ENCODE peak calls at places on chromosomes 2 and 18, in seven cellular contexts. Q is HCT116, P is fibroblast of lung, V is mammary epithelial cell, R is neural progenitor cell, Z is hepatocyte, W is OCI-LY7. I is an unnamed sample.

GRCh38 chr2:174335605-174336402 is 1.1 kb downstream of the SP9 start:
- DNase-seq in W (no peak), P (peak), R (peak), Z (peak), V (peak), Q (no peak), I (no peak)

GRCh38 chr2:236343400-236344161 is 79.4 kb upstream of the ASB18 start:
- DNase-seq in W (peak), R (peak), P (peak), Q (peak), Z (peak), V (peak), I (peak)

GRCh38 chr18:48293954-48294893 is 115.0 kb downstream of the ZBTB7C start:
- DNase-seq in Q (no peak), V (peak), Z (no peak), R (no peak), W (no peak), P (peak), I (no peak)

GRCh38 chr2:154532763-154533162 is 165.7 kb upstream of the KCNJ3 start:
- DNase-seq in Q (no peak), V (no peak), W (no peak), Z (no peak), R (no peak), P (no peak), I (no peak)

GRCh38 chr2:29326926-29327325 is 211.7 kb downstream of the CLIP4 start:
- DNase-seq in W (no peak), Q (no peak), P (peak), V (no peak), R (no peak), Z (no peak), I (no peak)

GRCh38 chr2:127158614-127159290 is 51.8 kb upstream of the BIN1 start:
- DNase-seq in R (no peak), Q (no peak), V (no peak), P (no peak), Z (no peak), W (peak), I (no peak)

GRCh38 chr2:109242654-109243331 is 113.8 kb downstream of the SH3RF3 start:
- DNase-seq in W (no peak), Q (no peak), V (peak), R (no peak), Z (no peak), P (peak), I (no peak)

GRCh38 chr2:202633470-202633869 is 1.3 kb upstream of the FAM117B start:
- DNase-seq in W (no peak), V (no peak), Q (no peak), P (no peak), R (no peak), Z (no peak), I (no peak)

GRCh38 chr2:57862153-57862552 is 184.5 kb upstream of the VRK2 start:
- DNase-seq in W (no peak), Q (no peak), Z (no peak), V (no peak), R (no peak), P (no peak), I (no peak)

GRCh38 chr18:45357681-45358470 is 257.4 kb upstream of the SLC14A2 start:
- DNase-seq in R (no peak), W (no peak), Z (no peak), Q (no peak), V (peak), P (peak), I (no peak)

GRCh38 chr18:57956495-57956894 is 87.5 kb upstream of the NEDD4L start:
- DNase-seq in P (no peak), R (no peak), V (no peak), Q (no peak), Z (no peak), W (no peak), I (no peak)

GRCh38 chr18:10928971-10929373 is 220.4 kb downstream of the PIEZO2 start:
- DNase-seq in W (peak), V (no peak), R (no peak), Q (no peak), Z (no peak), P (peak), I (no peak)

GRCh38 chr2:187383043-187383800 is 64.8 kb downstream of the CALCRL start:
- DNase-seq in Q (no peak), P (peak), W (no peak), Z (no peak), V (no peak), R (no peak), I (no peak)

GRCh38 chr2:182540236-182540635 is 113.4 kb upstream of the PDE1A start:
- DNase-seq in W (no peak), R (no peak), Q (no peak), Z (no peak), V (no peak), P (no peak), I (no peak)

GRCh38 chr2:60489269-60489668 is 64.2 kb downstream of the BCL11A start:
- DNase-seq in R (no peak), P (no peak), Q (no peak), Z (no peak), W (no peak), V (no peak), I (no peak)

DNA sequence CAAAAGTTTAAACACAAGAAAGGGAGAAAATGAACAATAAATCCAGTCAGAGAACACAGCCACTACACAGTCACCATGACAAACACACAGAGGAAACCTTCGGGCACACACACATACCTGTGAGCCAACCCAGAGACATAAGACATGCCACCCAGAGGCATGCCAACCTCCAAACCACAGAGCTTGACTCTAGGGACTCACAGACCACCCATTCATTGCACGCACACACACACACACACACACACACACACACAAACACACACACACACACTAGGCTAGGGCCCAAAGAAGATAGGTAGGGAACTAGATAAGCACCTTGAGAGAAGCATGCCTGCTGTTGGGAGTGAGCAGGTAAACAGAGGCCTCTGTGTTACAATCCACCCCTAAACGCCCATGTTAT is 9.1 kb downstream of the SIX3 start:
- DNase-seq in Q (no peak), Z (no peak), W (no peak), V (no peak), R (no peak), P (no peak), I (no peak)
- H2AFZ ChIP-seq in Q (no peak), Z (no peak), W (no peak), V (no peak), R (no peak), P (no peak), I (no peak)

GRCh38 chr2:111698089-111698488 is 185.9 kb downstream of the ANAPC1 start:
- DNase-seq in R (no peak), Z (no peak), P (no peak), V (no peak), W (no peak), Q (no peak), I (no peak)

GRCh38 chr2:111697560-111697959 is 186.4 kb downstream of the ANAPC1 start:
- DNase-seq in Z (no peak), Q (no peak), V (no peak), W (no peak), R (no peak), P (no peak), I (no peak)

GRCh38 chr2:111701798-111702118 is 182.2 kb downstream of the ANAPC1 start:
- DNase-seq in Z (no peak), W (no peak), P (no peak), V (no peak), R (no peak), Q (no peak), I (no peak)

GRCh38 chr2:111701266-111701665 is 182.7 kb downstream of the ANAPC1 start:
- DNase-seq in Z (no peak), Q (no peak), P (peak), W (no peak), V (peak), R (no peak), I (peak)

DNA sequence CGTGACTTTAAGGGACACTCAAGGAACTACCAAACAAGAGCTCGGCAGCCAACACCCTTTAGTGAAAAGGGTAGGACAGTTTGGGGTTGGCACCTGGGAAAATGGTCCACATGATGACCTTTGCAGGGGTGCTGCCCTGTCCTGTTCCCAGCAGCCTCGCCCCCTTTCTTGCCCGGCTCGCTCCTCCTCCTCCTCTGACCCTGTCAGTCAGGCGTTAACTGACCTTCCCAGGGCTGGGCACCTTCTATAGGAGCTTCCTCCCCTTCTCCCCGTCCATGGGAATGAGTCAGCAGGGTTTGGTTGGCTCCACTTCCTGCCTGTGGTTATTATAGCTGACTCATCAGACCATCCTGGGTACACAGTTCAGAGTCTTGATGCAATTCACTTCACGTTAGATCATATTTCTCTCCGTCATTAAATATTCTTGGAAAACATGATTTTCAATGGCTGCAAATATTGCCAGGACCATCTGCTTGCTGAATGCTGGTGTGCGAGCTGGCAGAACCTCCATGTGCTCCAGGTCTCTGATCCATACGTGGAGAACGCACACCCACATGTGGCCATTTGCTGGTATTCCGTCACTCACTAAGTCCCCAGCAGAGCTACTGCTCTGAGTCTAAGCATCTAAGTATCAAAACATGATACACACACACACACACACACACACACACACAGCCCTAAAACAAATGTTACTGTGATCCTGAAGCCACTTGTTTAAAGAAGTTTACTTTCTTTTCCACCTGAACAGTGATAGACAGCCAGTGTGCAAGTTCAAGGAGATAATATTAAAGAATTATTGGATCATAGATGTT is 185.0 kb downstream of the ANAPC1 start:
- DNase-seq in V (peak), P (peak), Q (peak), R (no peak), Z (peak), W (peak), I (peak)
- H2AFZ ChIP-seq in V (peak), P (no peak), Q (peak), R (no peak), Z (no peak), W (peak), I (peak)

GRCh38 chr2:136874258-136874657 is 108.9 kb downstream of the THSD7B start:
- DNase-seq in W (peak), Q (no peak), R (peak), Z (peak), P (no peak), V (no peak), I (no peak)
- H2AFZ ChIP-seq in W (no peak), Q (no peak), R (peak), Z (no peak), P (no peak), V (peak), I (no peak)

DNA sequence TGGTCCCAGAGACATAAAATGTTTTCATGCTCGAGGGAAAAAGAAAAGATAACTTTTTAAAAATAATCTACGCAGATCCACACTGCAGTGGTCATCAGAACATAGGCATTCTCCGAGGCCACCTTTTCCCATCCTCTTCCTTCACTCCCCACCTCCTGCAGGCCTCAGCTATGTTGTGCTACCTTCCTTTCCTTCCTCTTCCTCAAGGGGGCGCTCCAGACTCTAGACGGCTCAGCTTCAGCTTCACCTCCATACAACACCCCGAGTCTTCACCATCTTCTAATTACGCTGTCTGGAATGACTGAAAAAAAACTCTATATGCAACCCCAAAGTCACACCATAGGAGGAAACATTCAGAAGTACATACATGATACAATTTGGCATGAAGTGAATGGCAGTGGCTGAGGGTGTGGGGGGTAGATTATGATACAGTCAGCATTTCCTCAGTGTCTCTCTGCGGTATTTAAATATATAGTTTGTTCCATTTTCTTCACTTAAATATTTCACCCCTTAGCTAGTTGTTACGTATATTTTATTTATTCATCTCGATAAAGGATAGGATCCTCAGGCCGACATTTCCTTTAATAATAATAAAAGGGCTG is 583.6 kb downstream of the IRS1 start:
- DNase-seq in Z (peak), Q (peak), W (peak), R (peak), P (peak), V (peak), I (peak)
- H2AFZ ChIP-seq in Z (no peak), Q (no peak), W (no peak), R (peak), P (no peak), V (no peak), I (no peak)

DNA sequence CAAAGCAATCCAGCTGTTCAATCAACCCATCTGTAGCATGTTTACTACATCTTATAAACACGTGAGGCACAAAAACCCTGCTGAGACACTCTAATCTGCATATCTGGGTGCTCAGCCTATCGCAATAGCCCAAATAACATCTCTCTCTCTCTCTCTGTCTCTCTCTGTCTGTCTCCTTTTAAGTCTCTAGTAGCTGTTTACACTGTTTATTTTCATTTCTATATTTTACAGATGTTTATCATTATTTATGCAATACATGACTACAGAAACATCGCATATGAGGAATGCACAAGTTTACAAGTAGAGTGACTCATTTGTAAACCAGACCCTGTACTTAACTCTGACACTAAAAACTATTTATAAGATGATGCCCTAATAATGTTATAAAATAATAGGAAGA is 422.2 kb upstream of the DSEL start:
- DNase-seq in V (no peak), R (no peak), Z (no peak), W (no peak), P (no peak), Q (no peak), I (no peak)
- H2AFZ ChIP-seq in V (peak), R (no peak), Z (no peak), W (no peak), P (no peak), Q (no peak), I (no peak)

GRCh38 chr2:66239655-66240054 is 195.3 kb upstream of the MEIS1 start:
- DNase-seq in R (no peak), W (no peak), Q (no peak), Z (no peak), V (no peak), P (no peak), I (no peak)
- H2AFZ ChIP-seq in R (no peak), W (no peak), Q (no peak), Z (no peak), V (no peak), P (no peak), I (no peak)

GRCh38 chr2:80145499-80145898 is 159.1 kb downstream of the LRRTM1 start:
- DNase-seq in Q (no peak), R (no peak), P (no peak), Z (no peak), V (no peak), W (no peak), I (no peak)
- H2AFZ ChIP-seq in Q (no peak), R (no peak), P (no peak), Z (no peak), V (no peak), W (no peak), I (no peak)

GRCh38 chr2:120880381-120880780 is 144.7 kb downstream of the GLI2 start:
- DNase-seq in P (peak), W (no peak), Z (no peak), R (no peak), Q (no peak), V (no peak), I (no peak)
- H2AFZ ChIP-seq in P (no peak), W (no peak), Z (no peak), R (no peak), Q (no peak), V (no peak), I (no peak)

GRCh38 chr2:143229411-143229810 is 100.2 kb downstream of the ARHGAP15 start:
- DNase-seq in W (no peak), Q (no peak), Z (no peak), P (no peak), R (peak), V (no peak), I (no peak)

GRCh38 chr2:143230506-143231256 is 101.5 kb downstream of the ARHGAP15 start:
- DNase-seq in Z (no peak), R (no peak), W (no peak), Q (no peak), P (peak), V (no peak), I (no peak)

GRCh38 chr2:143226714-143227541 is 97.7 kb downstream of the ARHGAP15 start:
- DNase-seq in R (no peak), W (no peak), Z (no peak), V (no peak), P (no peak), Q (no peak), I (no peak)

GRCh38 chr2:143229952-143230351 is 100.7 kb downstream of the ARHGAP15 start:
- DNase-seq in W (no peak), Z (no peak), V (no peak), Q (no peak), R (peak), P (no peak), I (no peak)

DNA sequence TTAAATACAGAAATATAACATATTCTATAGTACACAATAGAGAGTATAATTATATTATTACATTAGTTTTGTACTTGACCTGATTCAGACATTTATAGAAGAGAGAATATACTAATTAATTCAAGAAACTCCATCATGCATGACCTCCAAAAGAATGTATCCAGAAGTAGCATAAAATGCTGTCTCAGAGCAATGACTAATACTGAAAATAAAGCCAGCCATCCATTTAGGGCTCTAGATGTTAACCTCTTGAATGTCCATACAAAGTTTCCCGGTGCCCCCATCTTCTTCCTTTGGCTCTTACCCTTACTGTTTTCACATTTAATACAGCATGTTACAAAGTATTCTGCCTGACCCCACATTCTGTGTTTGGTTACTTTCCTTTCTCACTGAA is 102.0 kb downstream of the ARHGAP15 start:
- DNase-seq in W (no peak), Z (no peak), Q (no peak), P (peak), R (no peak), V (no peak), I (no peak)
- H2AFZ ChIP-seq in W (no peak), Z (no peak), Q (no peak), P (no peak), R (no peak), V (no peak), I (no peak)

I was measured in DND-41.